ENCODE peak calls at places on chromosome 11, in nine cellular contexts. U is SJSA1; H is HS-5; G is COLO829; D is D341Med; W is activated CD8-positive, alpha-beta memory T cell treated with anti-CD3 and anti-CD28 coated beads, Interleukin-2, amount 10 ng/mL, durations not matched to agents 7 days and 5 days; J is prostate gland; O is NCI-H226; R is activated naive CD4-positive, alpha-beta T cell. I is an unnamed sample.

GRCh38 chr11:70854201-70854600 is 398.2 kb downstream of the SHANK2 start:
- DNase-seq in O (no peak), D (no peak), W (no peak), G (no peak), J (no peak), U (no peak), H (no peak), R (no peak), I (no peak)

GRCh38 chr11:134592391-134592990 is 180.4 kb upstream of the B3GAT1 start:
- DNase-seq in U (no peak), J (peak), H (no peak), G (no peak), O (no peak), D (peak), R (peak), W (peak), I (peak)

GRCh38 chr11:63804259-63804658 is 9.0 kb upstream of the SPINDOC start:
- DNase-seq in U (no peak), O (no peak), H (no peak), R (no peak), D (no peak), W (no peak), G (no peak), J (peak), I (no peak)

GRCh38 chr11:64358907-64359711 is at the start of gene RPS6KA4:
- DNase-seq in O (peak), J (peak), W (no peak), R (no peak), H (no peak), G (peak), U (peak), D (peak), I (no peak)

GRCh38 chr11:119195680-119196079 is 10.4 kb downstream of the NHERF4 start:
- DNase-seq in O (peak), J (no peak), G (peak), D (peak), R (no peak), W (no peak), H (no peak), U (no peak), I (peak)

GRCh38 chr11:36365937-36366336 is 69.8 kb downstream of the PRR5L start:
- DNase-seq in G (no peak), W (no peak), O (no peak), R (no peak), H (no peak), J (no peak), U (no peak), D (no peak), I (no peak)

GRCh38 chr11:134340354-134340964 is 8.7 kb downstream of the GLB1L2 start:
- DNase-seq in H (no peak), R (no peak), G (no peak), J (peak), O (no peak), W (no peak), U (no peak), D (no peak), I (no peak)

GRCh38 chr11:76073716-76074115 is 132.6 kb downstream of the WNT11 start:
- DNase-seq in J (no peak), H (peak), W (no peak), R (no peak), O (no peak), G (no peak), D (no peak), U (no peak), I (no peak)

GRCh38 chr11:96075532-96075959 is 151.6 kb upstream of the MTMR2 start:
- DNase-seq in G (no peak), J (no peak), D (no peak), W (no peak), R (no peak), H (no peak), U (no peak), O (no peak), I (no peak)

GRCh38 chr11:114262681-114263509 is 33.3 kb upstream of the NNMT start:
- DNase-seq in H (no peak), W (peak), U (no peak), R (no peak), G (peak), J (no peak), O (no peak), D (peak), I (peak)